ENCODE peak calls at places on chromosomes 1 and 21, in five cellular contexts. G is stimulated activated CD4-positive, alpha-beta T cell treated with anti-CD3 and anti-CD28 coated beads, Interleukin-2, amount 100 ng/mL, for 48 hours; N is activated naive CD4-positive, alpha-beta T cell; F is activated CD4-positive, alpha-beta T cell treated with anti-CD3 and anti-CD28 coated beads, Interleukin-2, amount 10 ng/mL, durations not matched to agents 7 days and 5 days; K is mesendoderm. M is an unnamed sample.

GRCh38 chr1:216937491-216937890 is 214.3 kb upstream of the ESRRG start:
- DNase-seq in N (no peak), K (no peak), G (no peak), F (no peak), M (no peak)

GRCh38 chr1:119001181-119002018 is 13.3 kb upstream of the TBX15 start:
- DNase-seq in F (no peak), G (no peak), N (no peak), K (no peak), M (no peak)

GRCh38 chr1:168428063-168428731 is 115.6 kb downstream of the XCL2 start:
- DNase-seq in G (no peak), N (no peak), F (no peak), K (peak), M (peak)

GRCh38 chr1:42950146-42950480 is 8.6 kb downstream of the SLC2A1 start:
- DNase-seq in G (no peak), N (no peak), F (no peak), K (no peak), M (no peak)

GRCh38 chr1:18282851-18283600 is 175.4 kb downstream of the IGSF21 start:
- DNase-seq in K (peak), G (no peak), N (no peak), F (no peak), M (no peak)

GRCh38 chr1:12414444-12415238 is 184.8 kb downstream of the VPS13D start:
- DNase-seq in G (no peak), F (no peak), N (no peak), K (no peak), M (no peak)

GRCh38 chr1:20185834-20186782 is at the start of the genes PLA2G2C and UBXN10:
- DNase-seq in G (peak), F (peak), K (peak), N (peak), M (peak)

GRCh38 chr1:111204211-111204883 is 3.9 kb upstream of the DENND2D start:
- DNase-seq in K (no peak), F (peak), N (peak), G (no peak), M (no peak)

GRCh38 chr21:46189213-46189958 is 5.1 kb upstream of the SPATC1L start:
- DNase-seq in N (no peak), K (no peak), G (no peak), F (no peak), M (no peak)

GRCh38 chr1:22613226-22613918 is 23.1 kb upstream of the C1QA start:
- DNase-seq in N (no peak), G (no peak), K (no peak), F (no peak), M (no peak)

GRCh38 chr1:162158624-162159271 is 89.3 kb downstream of the NOS1AP start:
- DNase-seq in F (no peak), N (no peak), K (no peak), G (no peak), M (no peak)

GRCh38 chr1:25537148-25537831 is 6.1 kb upstream of the LDLRAP1 start:
- DNase-seq in F (no peak), N (no peak), G (no peak), K (no peak), M (peak)

GRCh38 chr1:206107168-206107544 is 10.0 kb downstream of the AVPR1B start:
- DNase-seq in K (no peak), N (no peak), G (no peak), F (no peak), M (no peak)

GRCh38 chr1:106910798-106911197 is 145.7 kb upstream of the PRMT6 start:
- DNase-seq in G (no peak), K (peak), N (no peak), F (no peak), M (no peak)

GRCh38 chr1:156815307-156815826 is 1.3 kb downstream of the SH2D2A start:
- DNase-seq in N (no peak), G (no peak), F (no peak), K (peak), M (peak)

GRCh38 chr1:8939362-8939995 is 6.2 kb upstream of the CA6 start:
- DNase-seq in F (no peak), G (no peak), N (no peak), K (no peak), M (no peak)

GRCh38 chr1:103517380-103518047 is 8.0 kb upstream of the RNPC3 start:
- DNase-seq in G (no peak), N (no peak), F (no peak), K (no peak), M (no peak)

GRCh38 chr1:44002606-44003157 is 11.3 kb downstream of the CCDC24 start:
- DNase-seq in N (no peak), K (no peak), F (no peak), G (no peak), M (no peak)

GRCh38 chr21:33886316-33886715 is 29.3 kb downstream of the ATP5PO start:
- DNase-seq in F (no peak), G (no peak), K (no peak), N (no peak), M (no peak)

GRCh38 chr1:159866066-159866465 is 3.6 kb upstream of the VSIG8 start:
- DNase-seq in F (no peak), N (no peak), G (no peak), K (no peak), M (no peak)

GRCh38 chr1:33583567-33583966 is 111.1 kb downstream of the ZSCAN20 start:
- DNase-seq in F (no peak), N (no peak), K (no peak), G (no peak), M (no peak)

GRCh38 chr1:2431503-2431902 is 19.1 kb upstream of the PEX10 start:
- DNase-seq in N (no peak), K (no peak), F (no peak), G (no peak), M (no peak)